ENCODE peak calls at places on chromosome 10, in seven cellular contexts. N is GM12878, V is GM12892, U is K562, G is HepG2, I is H1, H is SK-N-SH. C is an unnamed sample.
A peak's percentile ranks its signal among the peaks of the same experiment; 100 is the strongest.

GRCh38 chr10:15589109-15589508 is 130.6 kb downstream of the ITGA8 start:
- DNase-seq in N (no peak), V (no peak), U (no peak), G (no peak), I (no peak), H (no peak), C (no peak)

GRCh38 chr10:31999836-32000235 is 56.4 kb downstream of the KIF5B start:
- DNase-seq in N (no peak), V (no peak), U (no peak), G (no peak), I (no peak), H (no peak), C (no peak)

GRCh38 chr10:112210672-112211071 is 27.1 kb upstream of the GPAM start:
- DNase-seq in N (no peak), V (no peak), U (no peak), G (no peak), I (no peak), H (no peak), C (no peak)

GRCh38 chr10:87915989-87916388 is 52.6 kb downstream of the PTEN start:
- DNase-seq in N (no peak), V (no peak), U (no peak), G (no peak), I (no peak), H (no peak), C (no peak)

GRCh38 chr10:125284875-125285597 is 124.7 kb upstream of the CTBP2 start:
- DNase-seq in N (no peak), V (no peak), U (peak; percentile 52), G (no peak), I (no peak), H (no peak), C (no peak)

GRCh38 chr10:113705344-113705878 is 25.7 kb downstream of the CASP7 start:
- DNase-seq in N (no peak), V (no peak), U (no peak), G (no peak), I (no peak), H (no peak), C (no peak)

GRCh38 chr10:18980084-18980629 is 68.4 kb upstream of the MALRD1 start:
- DNase-seq in N (no peak), V (no peak), U (no peak), G (no peak), I (no peak), H (no peak), C (no peak)

GRCh38 chr10:6669269-6669859 is 89.3 kb upstream of the PRKCQ start:
- DNase-seq in N (no peak), V (no peak), U (peak; percentile 26), G (peak; percentile 14), I (no peak), H (peak; percentile 28), C (no peak)

GRCh38 chr10:103021897-103022286 is 103.8 kb downstream of the CNNM2 start:
- DNase-seq in N (no peak), V (no peak), U (no peak), G (peak; percentile 29), I (no peak), H (no peak), C (no peak)

GRCh38 chr10:11683529-11684320 is 58.5 kb upstream of the ECHDC3 start:
- DNase-seq in N (no peak), V (no peak), U (no peak), G (peak; percentile 49), I (no peak), H (no peak), C (no peak)

GRCh38 chr10:76311752-76312699 is 880.6 kb downstream of the LRMDA start:
- DNase-seq in N (no peak), V (no peak), U (peak; percentile 15), G (peak; percentile 52), I (no peak), H (peak; percentile 58), C (peak; percentile 13)

GRCh38 chr10:113520606-113521481 is 32.0 kb upstream of the HABP2 start:
- DNase-seq in N (no peak), V (peak; percentile 33), U (peak; percentile 62), G (peak; percentile 41), I (no peak), H (peak; percentile 76), C (peak; percentile 50)

GRCh38 chr10:98488669-98489430 is 42.1 kb upstream of the HPS1 start:
- DNase-seq in N (no peak), V (no peak), U (no peak), G (peak; percentile 81), I (no peak), H (no peak), C (no peak)

GRCh38 chr10:75739454-75740143 is 308.2 kb downstream of the LRMDA start:
- DNase-seq in N (no peak), V (no peak), U (no peak), G (no peak), I (no peak), H (no peak), C (no peak)

GRCh38 chr10:90787376-90787775 is 70.5 kb downstream of the HTR7 start:
- DNase-seq in N (no peak), V (no peak), U (no peak), G (no peak), I (no peak), H (no peak), C (no peak)

GRCh38 chr10:117920956-117921355 is 125.8 kb downstream of the RAB11FIP2 start:
- DNase-seq in N (no peak), V (no peak), U (no peak), G (no peak), I (no peak), H (no peak), C (no peak)

GRCh38 chr10:20990604-20991003 is 93.5 kb upstream of the NEBL start:
- DNase-seq in N (no peak), V (no peak), U (no peak), G (no peak), I (no peak), H (no peak), C (no peak)

GRCh38 chr10:50417486-50417905 is 166.2 kb upstream of the ASAH2 start:
- DNase-seq in N (no peak), V (no peak), U (no peak), G (no peak), I (no peak), H (peak; percentile 11), C (no peak)

GRCh38 chr10:122307669-122308486 is 36.8 kb downstream of the BTBD16 start:
- DNase-seq in N (peak; percentile 31), V (no peak), U (no peak), G (no peak), I (no peak), H (no peak), C (no peak)
- TF ChIP-seq POLR2AphosphoS5 in N (no peak), V (no peak), U (no peak), G (no peak), I (no peak), H (peak; percentile 41), C (no peak)

GRCh38 chr10:44348496-44348895 is 36.4 kb downstream of the CXCL12 start:
- DNase-seq in N (no peak), V (no peak), U (no peak), G (no peak), I (no peak), H (no peak), C (no peak)
- TF ChIP-seq TAF1 in N (no peak), V (no peak), U (no peak), G (no peak), I (no peak), H (no peak), C (no peak)

GRCh38 chr10:60797200-60797599 is 18.9 kb downstream of the CDK1 start:
- DNase-seq in N (no peak), V (no peak), U (no peak), G (peak; percentile 32), I (no peak), H (no peak), C (no peak)
- TF ChIP-seq POLR2AphosphoS5 in N (no peak), V (no peak), U (peak; percentile 24), G (no peak), I (no peak), H (no peak), C (no peak)

GRCh38 chr10:70476249-70477035 is 2.1 kb upstream of the PALD1 start:
- DNase-seq in N (no peak), V (no peak), U (no peak), G (no peak), I (no peak), H (no peak), C (no peak)

GRCh38 chr10:70479161-70479531 is 579 bp downstream of the PALD1 start:
- DNase-seq in N (no peak), V (no peak), U (no peak), G (no peak), I (no peak), H (no peak), C (no peak)

GRCh38 chr10:70479626-70480253 is 1.2 kb downstream of the PALD1 start:
- DNase-seq in N (no peak), V (no peak), U (no peak), G (no peak), I (no peak), H (no peak), C (no peak)

GRCh38 chr10:70478191-70479160 is at the start of gene PALD1:
- DNase-seq in N (no peak), V (peak; percentile 62), U (peak; percentile 86), G (no peak), I (no peak), H (peak; percentile 96), C (peak; percentile 79)

DNA sequence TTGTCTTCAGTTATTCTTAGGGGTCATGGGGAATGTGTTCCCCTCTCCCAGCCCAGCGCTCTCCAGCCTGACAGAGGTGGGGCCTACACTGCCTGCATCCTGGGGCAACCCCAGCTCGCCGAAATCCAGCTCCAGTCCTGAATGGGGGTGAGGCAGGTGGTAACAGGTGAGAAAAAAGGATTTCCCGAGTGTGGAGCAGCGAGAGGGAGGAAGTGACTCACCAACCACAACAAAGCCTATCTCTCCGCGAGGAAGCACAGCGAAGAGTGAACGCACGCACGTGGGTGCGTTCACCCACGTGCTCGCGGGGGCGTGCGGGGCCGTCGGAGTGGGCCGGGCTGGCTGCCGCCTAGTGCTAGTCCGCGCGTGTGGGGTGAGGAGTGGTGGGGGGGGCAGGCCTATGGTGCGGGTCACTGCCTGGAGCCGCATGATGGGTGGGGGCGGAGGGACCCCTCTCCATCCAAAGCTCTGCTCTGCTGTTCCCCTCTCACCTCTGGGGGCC is 855 bp upstream of the PALD1 start:
- DNase-seq in N (no peak), V (no peak), U (peak; percentile 71), G (peak; percentile 13), I (no peak), H (peak; percentile 68), C (no peak)
- TF ChIP-seq TAF1 in N (no peak), V (no peak), U (no peak), G (no peak), I (no peak), H (no peak), C (no peak)

DNA sequence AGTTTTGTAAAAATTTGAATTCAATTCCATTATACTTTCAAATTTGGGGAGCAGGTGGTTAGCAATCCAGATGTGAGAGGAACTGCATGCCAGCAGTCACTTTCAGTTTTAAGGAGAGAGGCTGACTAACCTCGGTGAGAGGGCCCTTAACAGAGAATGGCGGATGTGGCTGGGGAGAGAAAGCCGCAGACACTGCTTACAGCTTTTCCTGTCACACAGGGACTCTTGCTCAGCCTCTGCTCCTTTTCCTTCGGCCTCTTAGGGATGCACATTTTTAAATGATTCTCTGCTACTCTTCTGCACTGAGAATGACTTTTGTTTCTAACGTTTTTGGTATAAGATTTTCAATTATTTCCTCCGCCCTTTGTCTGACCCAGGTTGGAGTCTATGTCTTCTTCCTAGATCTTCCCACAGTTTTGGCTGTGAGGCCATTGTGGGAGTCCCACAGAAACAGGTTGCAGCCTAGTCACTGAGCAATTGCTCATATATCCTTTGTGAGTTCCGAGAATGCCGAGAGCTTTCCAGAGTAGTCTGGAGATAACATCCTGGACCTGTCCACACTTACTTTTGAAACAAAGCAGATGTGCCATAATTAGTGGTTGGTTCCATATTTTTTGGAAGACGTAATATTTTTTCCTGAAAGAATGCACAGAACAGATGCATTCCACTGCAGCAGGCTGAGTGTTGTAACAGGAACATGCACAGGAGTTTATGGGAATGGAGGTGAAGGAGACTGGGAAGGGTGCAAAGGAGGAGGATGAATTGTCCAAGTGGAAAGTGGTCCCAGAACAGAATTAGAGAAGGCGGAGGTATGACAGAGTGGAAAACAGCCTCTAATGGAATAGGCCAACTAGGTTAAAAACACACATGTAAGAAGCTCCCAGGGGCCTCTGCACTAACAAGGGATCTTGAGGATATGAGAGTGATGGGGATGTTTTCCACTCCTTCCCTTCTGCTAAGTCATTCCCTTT is 168.0 kb upstream of the ZNF32 start:
- DNase-seq in N (peak; percentile 61), V (peak; percentile 25), U (no peak), G (no peak), I (no peak), H (peak; percentile 58), C (peak; percentile 25)
- TF ChIP-seq POLR2AphosphoS5 in N (no peak), V (no peak), U (no peak), G (no peak), I (no peak), H (peak; percentile 81), C (no peak)